ENCODE peak calls at places on chromosomes 7 and 10, in four cellular contexts. One of them, this sample, is unnamed.

GRCh38 chr7:45292481-45292880 is 134.9 kb downstream of the RAMP3 start:
- DNase-seq in GM23338: no peak
- DNase-seq in transverse colon: no peak
- DNase-seq in GM12891: no peak
- DNase-seq in this sample: no peak

GRCh38 chr7:11236680-11237079 is 263.0 kb downstream of the PHF14 start:
- DNase-seq in GM23338: no peak
- DNase-seq in transverse colon: no peak
- DNase-seq in GM12891: no peak
- DNase-seq in this sample: no peak

GRCh38 chr7:152733286-152733934 is 26.1 kb upstream of the ACTR3B start:
- DNase-seq in GM23338: no peak
- DNase-seq in transverse colon: no peak
- DNase-seq in GM12891: no peak
- DNase-seq in this sample: no peak

GRCh38 chr10:36899652-36900051 is 225.7 kb upstream of the ANKRD30A start:
- DNase-seq in GM23338: no peak
- DNase-seq in transverse colon: no peak
- DNase-seq in GM12891: no peak
- DNase-seq in this sample: no peak

GRCh38 chr10:126569513-126570447 is 100.7 kb downstream of the C10orf90 start:
- DNase-seq in GM23338: no peak
- DNase-seq in transverse colon: no peak
- DNase-seq in GM12891: no peak
- DNase-seq in this sample: no peak

GRCh38 chr10:94683214-94684054 is at the start of gene CYP2C18:
- DNase-seq in GM23338: peak; percentile 3
- DNase-seq in transverse colon: no peak
- DNase-seq in GM12891: no peak
- DNase-seq in this sample: no peak

GRCh38 chr7:111198255-111198654 is 107.3 kb downstream of the LRRN3 start:
- DNase-seq in GM23338: no peak
- DNase-seq in transverse colon: no peak
- DNase-seq in GM12891: no peak
- DNase-seq in this sample: no peak

GRCh38 chr7:127879436-127879835 is 151.8 kb downstream of the LRRC4 start:
- DNase-seq in GM23338: no peak
- DNase-seq in transverse colon: no peak
- DNase-seq in GM12891: no peak
- DNase-seq in this sample: no peak

GRCh38 chr10:72564596-72564995 is 61.3 kb downstream of the MICU1 start:
- DNase-seq in GM23338: no peak
- DNase-seq in transverse colon: no peak
- DNase-seq in GM12891: no peak
- DNase-seq in this sample: no peak

GRCh38 chr10:6195891-6196290 is 6.8 kb upstream of the PFKFB3 start:
- DNase-seq in GM23338: no peak
- DNase-seq in transverse colon: no peak
- DNase-seq in GM12891: no peak
- DNase-seq in this sample: no peak

GRCh38 chr10:110076559-110077318 is 69.0 kb downstream of the ADD3 start:
- DNase-seq in GM23338: no peak
- DNase-seq in transverse colon: peak; percentile 51
- DNase-seq in GM12891: no peak
- DNase-seq in this sample: no peak
- TF ChIP-seq POLR2AphosphoS5 in GM23338: no peak
- TF ChIP-seq POLR2AphosphoS5 in transverse colon: peak; percentile 32
- TF ChIP-seq POLR2AphosphoS5 in GM12891: no peak
- TF ChIP-seq POLR2AphosphoS5 in this sample: no peak

GRCh38 chr7:90238017-90238416 is 7.0 kb upstream of the CFAP69 start:
- DNase-seq in GM23338: no peak
- DNase-seq in transverse colon: no peak
- DNase-seq in GM12891: no peak
- DNase-seq in this sample: no peak

GRCh38 chr7:90239050-90239449 is 5.9 kb upstream of the CFAP69 start:
- DNase-seq in GM23338: no peak
- DNase-seq in transverse colon: no peak
- DNase-seq in GM12891: no peak
- DNase-seq in this sample: no peak

GRCh38 chr7:90239625-90240228 is 5.2 kb upstream of the CFAP69 start:
- DNase-seq in GM23338: no peak
- DNase-seq in transverse colon: no peak
- DNase-seq in GM12891: no peak
- DNase-seq in this sample: no peak

GRCh38 chr7:90236890-90237289 is 8.1 kb upstream of the CFAP69 start:
- DNase-seq in GM23338: no peak
- DNase-seq in transverse colon: no peak
- DNase-seq in GM12891: no peak
- DNase-seq in this sample: no peak

DNA sequence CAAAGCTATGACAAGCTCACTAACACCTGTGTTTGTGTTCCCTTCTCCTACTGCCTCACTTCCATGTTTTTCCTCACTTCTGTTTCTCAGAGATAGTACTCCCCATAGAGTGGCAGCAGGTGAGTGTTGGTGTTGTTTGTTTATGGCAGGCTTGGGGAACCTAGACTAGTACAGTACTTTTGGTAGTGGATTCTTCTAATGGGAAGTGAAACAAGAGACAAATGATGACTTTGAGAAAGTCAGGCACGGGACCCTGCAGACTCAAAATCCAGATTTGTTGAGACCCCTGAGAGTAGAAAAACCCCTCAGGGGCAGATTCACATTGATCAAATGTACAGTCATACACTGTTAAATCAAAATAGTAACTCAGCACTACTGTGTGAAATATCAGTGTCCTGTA is 6.4 kb upstream of the CFAP69 start:
- DNase-seq in GM23338: no peak
- DNase-seq in transverse colon: no peak
- DNase-seq in GM12891: no peak
- DNase-seq in this sample: no peak
- TF ChIP-seq POLR2AphosphoS5 in GM23338: no peak
- TF ChIP-seq POLR2AphosphoS5 in transverse colon: no peak
- TF ChIP-seq POLR2AphosphoS5 in GM12891: no peak
- TF ChIP-seq POLR2AphosphoS5 in this sample: no peak

DNA sequence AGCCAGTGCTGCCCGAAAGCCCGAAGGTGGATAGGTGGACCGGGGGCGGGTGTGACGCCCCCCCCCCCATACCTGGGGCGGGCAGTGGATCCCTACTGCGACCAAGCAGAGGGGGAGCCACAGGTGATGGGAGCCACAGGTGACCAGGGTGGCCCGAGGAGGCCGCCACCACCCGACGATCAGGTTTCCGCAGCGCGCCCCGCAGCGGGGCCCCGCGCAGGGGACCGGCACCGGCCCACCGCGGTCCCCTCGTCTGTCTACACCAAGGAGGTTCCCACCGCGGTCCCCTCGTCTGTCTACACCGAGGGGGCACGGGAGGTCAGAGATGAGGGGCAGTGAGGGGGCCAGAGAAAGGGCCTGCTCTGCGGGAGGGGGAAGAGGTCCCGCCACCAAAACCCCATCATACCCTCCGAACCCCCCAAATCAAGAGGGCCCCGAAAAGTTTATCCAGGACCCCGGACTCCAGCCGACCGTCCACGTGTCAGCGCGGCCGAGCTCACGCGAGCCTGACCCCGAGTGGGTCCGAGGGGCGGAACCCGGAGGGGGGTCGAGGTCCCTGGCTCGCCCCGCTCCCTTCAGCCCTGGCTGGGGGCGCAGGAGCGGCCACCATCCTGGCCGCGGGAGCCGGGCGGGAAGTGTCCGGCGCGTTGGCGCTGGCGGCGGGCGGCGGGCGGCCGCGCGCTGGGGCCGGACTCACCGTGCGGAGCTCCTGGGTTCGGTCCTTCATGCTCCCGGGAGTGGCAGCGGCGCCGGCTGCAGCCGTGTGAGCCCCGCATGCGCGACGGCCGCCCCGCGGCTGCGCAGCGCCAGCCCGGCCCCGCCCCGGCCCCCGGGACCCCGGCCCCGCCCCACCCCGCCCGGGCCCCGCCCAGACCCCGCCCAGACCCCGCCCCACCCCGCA is at the start of gene STX1A:
- DNase-seq in GM23338: peak; percentile 82
- DNase-seq in transverse colon: peak; percentile 76
- DNase-seq in GM12891: peak; percentile 89
- DNase-seq in this sample: no peak
- TF ChIP-seq POLR2AphosphoS5 in GM23338: peak; percentile 43
- TF ChIP-seq POLR2AphosphoS5 in transverse colon: no peak
- TF ChIP-seq POLR2AphosphoS5 in GM12891: no peak
- TF ChIP-seq POLR2AphosphoS5 in this sample: no peak

DNA sequence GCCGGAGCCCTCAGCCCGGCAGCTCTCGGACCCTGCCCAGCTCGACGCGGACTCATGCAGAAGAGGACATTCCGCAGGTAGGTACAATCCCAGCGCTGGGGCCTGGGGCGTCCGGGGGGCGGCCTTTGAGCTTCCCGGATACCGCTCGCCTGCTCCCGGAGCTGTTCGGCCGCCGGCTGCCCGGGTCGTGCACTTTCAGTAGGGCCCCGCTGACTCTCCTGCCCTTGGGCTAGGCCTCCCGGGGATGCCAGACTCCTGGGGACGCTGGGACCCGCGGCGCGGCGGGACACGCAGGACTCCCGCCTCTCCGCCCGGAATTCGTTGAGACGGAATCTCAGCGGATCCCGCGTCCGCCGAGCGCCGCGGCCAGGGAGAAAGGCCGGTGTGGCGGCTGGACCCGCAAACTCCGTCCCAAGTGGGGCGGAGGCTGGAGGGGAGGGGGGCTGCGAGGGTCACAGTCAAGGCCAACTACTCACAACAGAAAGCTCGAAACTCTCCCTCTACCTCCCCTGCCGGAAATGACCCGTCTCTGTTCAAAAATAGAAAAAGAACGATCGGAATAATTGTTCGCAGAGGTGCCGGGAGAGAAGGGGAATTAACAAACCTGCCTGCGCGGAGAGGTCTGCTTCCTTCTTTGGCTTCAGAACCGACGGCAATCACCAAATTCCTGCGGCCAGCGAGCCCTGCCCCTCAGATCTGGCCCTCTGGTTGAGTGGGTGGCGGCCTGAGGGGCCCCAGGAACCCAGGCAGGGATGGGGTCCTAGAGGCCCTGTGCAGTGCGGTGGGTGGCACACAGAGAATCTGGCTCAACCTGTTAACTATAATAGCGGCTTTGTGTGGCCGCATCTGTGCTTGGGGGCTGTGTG is 9.2 kb downstream of the TLX1 start:
- DNase-seq in GM23338: peak; percentile 58
- DNase-seq in transverse colon: no peak
- DNase-seq in GM12891: no peak
- DNase-seq in this sample: no peak
- TF ChIP-seq POLR2AphosphoS5 in GM23338: no peak
- TF ChIP-seq POLR2AphosphoS5 in transverse colon: peak; percentile 66
- TF ChIP-seq POLR2AphosphoS5 in GM12891: no peak
- TF ChIP-seq POLR2AphosphoS5 in this sample: no peak

GRCh38 chr7:107036535-107036934 is 8.0 kb upstream of the PRKAR2B start:
- DNase-seq in GM23338: no peak
- DNase-seq in transverse colon: no peak
- DNase-seq in GM12891: no peak
- DNase-seq in this sample: no peak

GRCh38 chr7:107034553-107034952 is 10.0 kb upstream of the PRKAR2B start:
- DNase-seq in GM23338: no peak
- DNase-seq in transverse colon: no peak
- DNase-seq in GM12891: no peak
- DNase-seq in this sample: no peak

GRCh38 chr7:107032720-107033438 is 11.6 kb upstream of the PRKAR2B start:
- DNase-seq in GM23338: no peak
- DNase-seq in transverse colon: no peak
- DNase-seq in GM12891: no peak
- DNase-seq in this sample: no peak

GRCh38 chr7:107037866-107038598 is 6.5 kb upstream of the PRKAR2B start:
- DNase-seq in GM23338: no peak
- DNase-seq in transverse colon: no peak
- DNase-seq in GM12891: no peak
- DNase-seq in this sample: no peak

GRCh38 chr7:107035446-107035845 is 9.1 kb upstream of the PRKAR2B start:
- DNase-seq in GM23338: no peak
- DNase-seq in transverse colon: no peak
- DNase-seq in GM12891: no peak
- DNase-seq in this sample: no peak
- TF ChIP-seq POLR2AphosphoS5 in GM23338: no peak
- TF ChIP-seq POLR2AphosphoS5 in transverse colon: no peak
- TF ChIP-seq POLR2AphosphoS5 in GM12891: no peak
- TF ChIP-seq POLR2AphosphoS5 in this sample: no peak

DNA sequence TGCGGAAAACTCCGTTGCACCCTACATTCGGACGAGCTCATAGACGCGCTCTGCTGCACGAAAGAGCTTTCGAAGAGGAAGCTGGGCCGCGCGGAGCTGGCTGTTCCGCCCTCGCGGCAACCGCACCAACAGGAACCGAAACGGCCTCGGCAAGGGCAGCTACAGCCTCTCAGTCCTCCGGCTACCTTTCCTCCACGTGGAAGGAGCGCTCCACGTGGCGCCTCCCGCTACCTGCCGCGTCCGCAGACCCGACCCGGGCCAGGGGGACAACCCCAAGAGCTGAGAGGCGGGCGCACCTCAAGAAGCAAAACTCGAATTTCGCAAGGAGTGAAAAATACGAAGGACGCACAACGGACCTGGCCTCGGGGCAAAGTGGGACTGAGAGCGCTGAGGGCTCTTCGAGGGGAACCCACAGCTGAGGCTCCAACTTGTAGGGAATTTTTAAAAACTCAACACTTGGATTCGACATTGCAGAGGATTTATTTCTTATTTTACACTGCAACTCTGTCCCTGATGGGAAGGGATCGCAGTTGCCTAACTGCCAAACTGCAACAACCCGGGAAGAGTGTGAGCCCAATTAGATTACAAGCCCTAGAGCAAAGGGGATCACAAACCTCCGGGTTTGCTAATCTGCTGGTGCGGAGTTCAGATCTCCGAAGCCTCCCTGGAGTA is 1.4 kb downstream of the HPSE2 start:
- DNase-seq in GM23338: peak; percentile 78
- DNase-seq in transverse colon: peak; percentile 50
- DNase-seq in GM12891: peak; percentile 76
- DNase-seq in this sample: no peak
- TF ChIP-seq POLR2AphosphoS5 in GM23338: no peak
- TF ChIP-seq POLR2AphosphoS5 in transverse colon: no peak
- TF ChIP-seq POLR2AphosphoS5 in GM12891: no peak
- TF ChIP-seq POLR2AphosphoS5 in this sample: no peak

This sample was measured in SK-N-MC.